ENCODE peak calls at places on chromosomes 3 and 15, in four cellular contexts. I is endothelial cell, G is A549, D is Calu3. A is an unnamed sample.
A peak's percentile ranks its signal among the peaks of the same experiment; 100 is the strongest.

GRCh38 chr3:185176756-185177359 is 24.0 kb upstream of the C3orf70 start:
- DNase-seq in I (peak; percentile 46), G (peak; percentile 18), D (peak; percentile 66), A (peak; percentile 59)

GRCh38 chr15:82849556-82850241 is 40.3 kb downstream of the WHAMM start:
- DNase-seq in I (peak; percentile 78), G (peak; percentile 57), D (peak; percentile 59), A (peak; percentile 47)

GRCh38 chr15:67146875-67147381 is 81.5 kb downstream of the SMAD3 start:
- DNase-seq in I (no peak), G (peak; percentile 89), D (peak; percentile 53), A (no peak)

GRCh38 chr3:175606650-175607318 is 747.6 kb downstream of the NAALADL2 start:
- DNase-seq in I (no peak), G (no peak), D (no peak), A (no peak)

GRCh38 chr15:71106802-71107500 is 8.3 kb upstream of the THSD4 start:
- DNase-seq in I (no peak), G (no peak), D (no peak), A (no peak)

GRCh38 chr3:139329364-139329850 is 14.4 kb upstream of the MRPS22 start:
- DNase-seq in I (peak; percentile 98), G (peak; percentile 84), D (peak; percentile 99), A (peak; percentile 96)

GRCh38 chr15:88664151-88664778 is 25.4 kb downstream of the ISG20 start:
- DNase-seq in I (no peak), G (no peak), D (peak; percentile 58), A (no peak)

GRCh38 chr3:156469456-156469855 is 85.5 kb downstream of the SSR3 start:
- DNase-seq in I (no peak), G (no peak), D (no peak), A (no peak)

GRCh38 chr3:81439088-81439487 is 322.4 kb downstream of the GBE1 start:
- DNase-seq in I (no peak), G (no peak), D (no peak), A (no peak)

GRCh38 chr3:194572131-194572789 is 61.0 kb downstream of the TMEM44 start:
- DNase-seq in I (no peak), G (no peak), D (peak; percentile 54), A (no peak)

DNA sequence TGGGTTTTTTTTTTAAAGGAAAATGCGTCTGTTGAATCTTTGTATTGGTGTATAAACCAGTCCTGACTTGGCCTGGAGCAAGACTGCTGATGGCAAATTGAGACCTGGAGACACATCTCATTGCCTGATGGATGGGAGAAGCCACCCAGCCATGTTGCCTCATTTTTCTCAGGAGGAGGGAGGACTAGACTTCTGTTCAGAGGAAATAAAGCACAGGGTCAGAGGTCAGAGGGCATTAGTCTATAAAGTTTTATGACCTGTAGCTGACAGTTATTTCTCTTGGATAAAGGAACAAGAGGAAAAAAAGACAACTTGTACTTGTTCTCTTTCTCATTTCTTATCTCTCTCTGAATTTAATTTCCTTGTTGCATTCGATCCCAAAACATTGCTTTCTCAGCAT is 775.9 kb downstream of the SQOR start:
- DNase-seq in I (no peak), G (no peak), D (no peak), A (no peak)
- TF ChIP-seq CTCF in I (no peak), G (no peak), D (no peak), A (no peak)

DNA sequence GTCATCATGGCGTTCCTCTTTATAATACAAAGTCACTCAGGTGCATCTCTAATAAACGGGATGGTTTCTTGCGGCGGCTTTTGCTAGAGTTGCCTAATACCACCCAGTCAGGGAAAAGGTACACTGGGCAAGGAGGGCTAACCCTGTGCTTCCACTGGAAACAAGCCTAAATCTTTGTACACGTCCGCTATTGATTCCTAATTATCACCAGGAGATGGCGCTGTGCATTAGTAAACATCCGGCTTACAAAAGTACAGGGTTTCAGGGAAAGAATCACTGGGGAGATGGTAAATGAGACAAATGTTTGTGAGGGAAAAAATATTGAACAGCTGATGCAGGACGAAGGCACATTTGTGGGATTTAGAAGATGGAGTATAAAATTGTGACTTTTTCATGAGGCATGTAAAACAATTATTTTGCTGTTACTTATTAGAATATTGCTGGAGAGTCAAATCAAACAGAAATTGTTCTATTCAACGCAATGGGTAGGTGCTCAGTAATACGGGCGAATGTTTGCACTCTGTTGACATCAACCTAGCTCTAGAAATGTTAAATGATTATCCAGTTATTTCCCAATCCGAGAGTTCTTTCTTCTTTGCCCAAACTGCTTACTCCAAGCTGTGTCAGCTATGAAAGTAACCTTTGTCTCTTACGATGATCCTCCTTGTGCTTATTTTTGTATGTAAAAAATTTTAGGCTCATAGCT is 50.6 kb downstream of the GMNC start:
- DNase-seq in I (peak; percentile 57), G (peak; percentile 6), D (peak; percentile 72), A (no peak)
- TF ChIP-seq CTCF in I (peak; percentile 79), G (peak; percentile 63), D (peak; percentile 90), A (peak; percentile 62)

GRCh38 chr15:79656151-79656797 is 224.1 kb downstream of the MINAR1 start:
- DNase-seq in I (no peak), G (no peak), D (no peak), A (no peak)

GRCh38 chr15:79657722-79658121 is 225.6 kb downstream of the MINAR1 start:
- DNase-seq in I (no peak), G (no peak), D (no peak), A (no peak)

GRCh38 chr15:79653533-79653932 is 221.4 kb downstream of the MINAR1 start:
- DNase-seq in I (no peak), G (no peak), D (no peak), A (no peak)
- TF ChIP-seq CTCF in I (no peak), G (no peak), D (no peak), A (no peak)

GRCh38 chr15:79918278-79918677 is 21.5 kb upstream of the MTHFS start:
- DNase-seq in I (no peak), G (no peak), D (no peak), A (no peak)

GRCh38 chr15:79919749-79920511 is 23.1 kb upstream of the MTHFS start:
- DNase-seq in I (no peak), G (no peak), D (no peak), A (no peak)

GRCh38 chr15:79916424-79916823 is 19.6 kb upstream of the MTHFS start:
- DNase-seq in I (no peak), G (no peak), D (no peak), A (no peak)

GRCh38 chr15:79922512-79923067 is 25.8 kb upstream of the MTHFS start:
- DNase-seq in I (no peak), G (no peak), D (no peak), A (no peak)

DNA sequence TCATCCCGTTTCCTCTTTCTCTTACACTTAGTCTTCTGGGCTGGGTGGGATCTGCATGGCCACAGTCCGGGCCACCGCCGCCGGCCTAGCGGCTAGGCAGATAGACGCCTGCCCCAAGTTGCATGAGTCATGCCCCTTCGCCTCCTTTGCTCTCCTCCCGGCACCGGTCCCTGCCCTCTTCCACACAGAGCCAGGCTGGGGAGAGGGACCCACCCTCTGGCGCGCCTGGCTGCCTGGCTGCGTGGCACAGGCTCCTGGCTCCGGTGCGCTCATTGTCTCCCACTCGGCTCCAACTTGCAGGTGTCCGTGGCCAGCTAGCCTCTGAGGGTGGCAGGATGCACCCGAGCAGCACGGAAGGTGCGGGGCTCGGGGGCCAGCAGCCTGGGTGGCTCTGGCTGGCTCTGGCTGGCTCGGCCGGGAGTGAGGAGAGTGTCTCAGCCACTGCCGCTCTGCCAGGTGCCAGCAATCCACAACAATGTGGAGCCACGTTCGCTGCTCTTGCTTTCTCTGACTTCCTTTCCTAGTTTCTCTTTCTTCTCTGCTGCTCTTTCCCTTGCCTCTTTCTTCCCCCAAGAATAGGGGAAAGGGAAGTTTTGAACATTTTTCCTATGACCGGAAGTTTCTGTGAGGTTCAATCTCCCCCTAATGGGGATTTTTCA is 22.4 kb upstream of the MTHFS start:
- DNase-seq in I (no peak), G (no peak), D (no peak), A (no peak)
- TF ChIP-seq CTCF in I (no peak), G (no peak), D (no peak), A (no peak)

GRCh38 chr3:148162132-148162531 is 535.6 kb upstream of the AGTR1 start:
- DNase-seq in I (no peak), G (no peak), D (no peak), A (no peak)
- TF ChIP-seq CTCF in I (no peak), G (no peak), D (no peak), A (no peak)

DNA sequence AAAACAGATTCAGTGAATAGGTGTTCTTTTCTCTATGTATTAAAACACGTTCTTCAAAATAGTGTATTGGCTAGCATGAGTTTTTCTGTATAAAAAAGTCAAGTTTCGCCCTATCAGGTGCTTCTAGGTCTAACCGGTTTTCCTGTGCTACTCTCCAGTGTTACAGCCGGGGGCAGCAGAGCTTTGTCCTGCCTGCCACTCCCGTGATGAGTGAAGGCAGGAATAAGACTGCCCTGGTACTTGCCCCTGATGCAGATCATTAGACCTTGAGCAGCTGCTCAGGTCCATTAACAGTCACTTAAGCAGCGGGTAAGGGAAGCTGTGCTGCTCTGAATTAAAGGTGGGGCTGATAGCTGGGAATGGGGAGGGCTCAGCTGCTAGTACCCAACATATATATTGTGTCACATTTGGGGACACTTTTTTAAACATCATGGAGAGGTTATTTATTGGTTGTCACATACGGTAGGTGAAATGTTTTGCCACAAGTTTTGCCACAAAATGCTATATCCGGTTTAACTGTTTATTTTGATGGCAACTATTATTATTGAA is 1.3 kb upstream of the UNC13C start:
- DNase-seq in I (peak; percentile 39), G (no peak), D (peak; percentile 69), A (no peak)
- TF ChIP-seq CTCF in I (no peak), G (peak; percentile 25), D (peak; percentile 50), A (no peak)

DNA sequence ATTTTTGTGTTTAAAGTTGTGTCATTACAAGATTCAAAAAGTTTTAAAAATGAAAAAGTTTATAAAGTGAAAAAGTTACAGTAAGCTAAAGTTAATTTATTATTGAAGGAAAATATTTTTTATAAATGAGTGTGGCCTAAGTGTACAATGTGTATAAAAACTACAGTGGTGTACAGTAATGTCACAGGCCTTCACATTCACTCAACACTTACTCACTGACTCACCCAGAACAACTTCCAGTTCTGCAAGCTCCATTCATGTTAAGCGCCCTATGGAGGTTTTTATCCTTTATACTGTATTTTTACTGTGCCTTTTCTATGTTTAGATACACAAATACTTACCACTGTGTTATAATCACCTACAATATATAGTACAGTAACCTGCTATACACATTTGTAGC is 76.3 kb downstream of the DTWD1 start:
- DNase-seq in I (no peak), G (no peak), D (no peak), A (no peak)
- TF ChIP-seq CTCF in I (no peak), G (no peak), D (no peak), A (no peak)

DNA sequence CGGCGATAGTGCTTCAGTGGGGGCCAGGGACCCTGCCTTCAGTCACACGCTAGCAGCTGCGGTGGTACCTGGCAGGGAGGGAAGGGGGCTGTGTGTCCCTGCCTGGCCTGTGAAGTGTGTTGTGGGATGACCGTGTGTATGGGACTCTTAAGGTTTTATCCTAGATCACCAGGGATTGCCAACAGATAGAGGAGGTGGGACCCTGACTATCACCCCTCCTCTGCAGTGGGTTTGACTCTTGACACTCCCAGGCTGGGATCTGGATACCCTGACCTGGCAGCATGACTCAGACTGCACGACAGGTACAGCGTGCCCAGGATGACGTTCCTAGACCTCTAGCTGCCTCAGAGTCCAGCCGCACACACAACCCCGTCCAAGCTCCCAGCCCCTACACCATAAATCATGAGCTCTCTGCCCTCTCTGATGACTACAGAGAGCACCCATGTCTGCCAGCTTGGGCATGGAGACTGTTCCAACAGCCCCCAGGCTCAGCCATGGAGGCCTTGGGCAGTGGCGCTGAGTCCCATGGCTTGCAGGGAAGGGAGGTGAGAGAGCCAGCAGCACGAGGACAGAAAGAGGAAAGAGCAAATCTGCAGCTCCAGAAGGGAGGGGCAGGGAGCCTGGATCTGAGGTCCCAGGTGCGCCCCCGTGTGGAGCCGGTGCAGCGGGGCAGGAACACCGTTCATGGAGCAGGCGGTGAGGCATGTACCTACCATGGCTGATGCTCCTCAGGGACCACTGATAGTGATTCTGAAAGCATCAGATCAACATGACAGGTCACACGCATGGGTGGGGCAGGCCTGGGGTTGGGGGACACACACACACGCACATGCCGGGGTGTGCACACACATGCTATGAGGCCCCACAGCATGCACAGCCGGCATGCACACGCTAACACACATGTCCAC is 71.0 kb downstream of the ADAMTS7 start:
- DNase-seq in I (peak; percentile 83), G (no peak), D (peak; percentile 91), A (no peak)
- TF ChIP-seq CTCF in I (peak; percentile 60), G (peak; percentile 69), D (peak; percentile 69), A (no peak)

A was measured in mesothelial cell of epicardium.